ENCODE peak calls at places on chromosomes 13 and 19, in five cellular contexts. O is SHP77, W is iris pigment epithelial cell, F is transverse colon, P is nephron progenitor cell. U is an unnamed sample.

GRCh38 chr19:44003461-44004134 is 841 bp downstream of the ZNF230 start:
- DNase-seq in O (peak), W (peak), F (peak), P (peak), U (peak)

GRCh38 chr13:60591348-60591747 is 194.3 kb downstream of the TDRD3 start:
- DNase-seq in P (no peak), F (no peak), O (no peak), W (peak), U (peak)

GRCh38 chr13:25802579-25802978 is 249.2 kb downstream of the SHISA2 start:
- DNase-seq in W (no peak), F (no peak), P (no peak), O (no peak), U (no peak)

GRCh38 chr13:19984430-19985218 is 26.1 kb downstream of the ZMYM2 start:
- DNase-seq in P (no peak), O (no peak), F (no peak), W (peak), U (peak)

GRCh38 chr19:3576696-3577443 is 4.1 kb downstream of the HMG20B start:
- DNase-seq in P (peak), O (no peak), W (peak), F (peak), U (peak)

GRCh38 chr19:30123611-30124010 is 181.6 kb downstream of the URI1 start:
- DNase-seq in P (no peak), W (no peak), O (no peak), F (no peak), U (no peak)

GRCh38 chr19:10005632-10006334 is 4.5 kb downstream of the COL5A3 start:
- DNase-seq in P (no peak), W (no peak), O (no peak), F (no peak), U (no peak)

GRCh38 chr13:31204592-31204991 is 4.8 kb downstream of the B3GLCT start:
- DNase-seq in P (no peak), O (peak), F (no peak), W (peak), U (peak)

GRCh38 chr13:49093376-49093775 is 117.7 kb downstream of the FNDC3A start:
- DNase-seq in F (no peak), W (no peak), P (no peak), O (no peak), U (no peak)

GRCh38 chr13:80871481-80871880 is 530.6 kb upstream of the SPRY2 start:
- DNase-seq in O (no peak), W (peak), F (no peak), P (no peak), U (peak)

GRCh38 chr19:13058951-13059660 is 43.6 kb downstream of the LYL1 start:
- DNase-seq in P (no peak), O (no peak), F (no peak), W (no peak), U (no peak)

GRCh38 chr13:113919761-113920160 is 54.1 kb downstream of the C13orf46 start:
- DNase-seq in P (no peak), W (no peak), F (no peak), O (no peak), U (no peak)

GRCh38 chr13:102903659-102904407 is 58.0 kb downstream of the ERCC5 start:
- DNase-seq in O (no peak), P (no peak), F (no peak), W (peak), U (peak)

GRCh38 chr19:14048439-14049153 is 13.3 kb downstream of the PALM3 start:
- DNase-seq in P (peak), F (peak), W (peak), O (peak), U (peak)

GRCh38 chr19:1163283-1163933 is 10.7 kb downstream of the SBNO2 start:
- DNase-seq in F (no peak), P (no peak), W (no peak), O (no peak), U (no peak)

GRCh38 chr19:37979547-37980082 is 72.6 kb downstream of the SIPA1L3 start:
- DNase-seq in P (no peak), O (peak), F (peak), W (no peak), U (no peak)

GRCh38 chr13:44101347-44102083 is 221.8 kb downstream of the LACC1 start:
- DNase-seq in O (no peak), P (no peak), W (no peak), F (no peak), U (no peak)

GRCh38 chr19:55454787-55455243 is 6.6 kb downstream of the ISOC2 start:
- DNase-seq in P (peak), W (peak), F (no peak), O (peak), U (peak)

U was measured in fibroblast of pulmonary artery.